ENCODE peak calls at places on chromosomes 7 and 10, in five cellular contexts. J is heart right ventricle, B is neural crest cell, G is epithelial cell of esophagus, I is kidney epithelial cell. W is an unnamed sample.

GRCh38 chr10:79280956-79281355 is 66.3 kb upstream of the PPIF start:
- DNase-seq in J (no peak), B (no peak), G (no peak), I (no peak), W (no peak)

GRCh38 chr7:104341545-104341944 is 13.1 kb downstream of the LHFPL3 start:
- DNase-seq in J (no peak), B (no peak), G (no peak), I (no peak), W (no peak)

GRCh38 chr10:45135836-45136235 is 135.1 kb downstream of the ZNF22 start:
- DNase-seq in J (no peak), B (no peak), G (no peak), I (no peak), W (no peak)

GRCh38 chr7:71377062-71377461 is 245.1 kb downstream of the GALNT17 start:
- DNase-seq in J (no peak), B (no peak), G (no peak), I (no peak), W (no peak)

GRCh38 chr10:91596821-91597396 is 36.0 kb downstream of the PPP1R3C start:
- DNase-seq in J (no peak), B (no peak), G (peak; percentile 72), I (no peak), W (no peak)

GRCh38 chr10:114309111-114309651 is 70.1 kb downstream of the VWA2 start:
- DNase-seq in J (no peak), B (no peak), G (no peak), I (no peak), W (no peak)

GRCh38 chr10:84531396-84531795 is 203.0 kb downstream of the CCSER2 start:
- DNase-seq in J (no peak), B (no peak), G (peak; percentile 59), I (no peak), W (no peak)

GRCh38 chr10:97731346-97732051 is 5.4 kb upstream of the ZFYVE27 start:
- DNase-seq in J (no peak), B (peak; percentile 74), G (peak; percentile 81), I (no peak), W (no peak)

GRCh38 chr10:34420273-34420672 is 394.8 kb downstream of the PARD3 start:
- DNase-seq in J (no peak), B (no peak), G (no peak), I (no peak), W (no peak)

GRCh38 chr10:34745244-34745643 is 69.9 kb downstream of the PARD3 start:
- DNase-seq in J (no peak), B (no peak), G (no peak), I (no peak), W (no peak)

GRCh38 chr7:39453743-39454355 is 112.4 kb upstream of the YAE1 start:
- DNase-seq in J (no peak), B (peak; percentile 56), G (peak; percentile 70), I (peak; percentile 2), W (no peak)

GRCh38 chr10:98382691-98383101 is 32.3 kb downstream of the PYROXD2 start:
- DNase-seq in J (no peak), B (no peak), G (no peak), I (no peak), W (no peak)

GRCh38 chr10:122559228-122559627 is 1.3 kb upstream of the DMBT1 start:
- DNase-seq in J (no peak), B (no peak), G (peak; percentile 40), I (no peak), W (no peak)

GRCh38 chr7:126657137-126657536 is 595.6 kb downstream of the GRM8 start:
- DNase-seq in J (no peak), B (no peak), G (no peak), I (no peak), W (no peak)

GRCh38 chr10:124075116-124075955 is 18.1 kb downstream of the CHST15 start:
- DNase-seq in J (no peak), B (peak; percentile 47), G (no peak), I (no peak), W (no peak)

GRCh38 chr10:19531324-19531723 is 284.9 kb upstream of the PLXDC2 start:
- DNase-seq in J (no peak), B (no peak), G (no peak), I (no peak), W (no peak)

GRCh38 chr10:84356951-84357350 is 28.6 kb downstream of the CCSER2 start:
- DNase-seq in J (no peak), B (no peak), G (no peak), I (no peak), W (no peak)

GRCh38 chr10:58278274-58278961 is 9.5 kb downstream of the CISD1 start:
- DNase-seq in J (no peak), B (no peak), G (no peak), I (no peak), W (no peak)

GRCh38 chr10:91493313-91493712 is 83.2 kb downstream of the HECTD2 start:
- DNase-seq in J (no peak), B (no peak), G (peak; percentile 57), I (no peak), W (no peak)

GRCh38 chr10:72334196-72334831 is 20.4 kb downstream of the DNAJB12 start:
- DNase-seq in J (no peak), B (peak; percentile 57), G (no peak), I (no peak), W (peak; percentile 46)

DNA sequence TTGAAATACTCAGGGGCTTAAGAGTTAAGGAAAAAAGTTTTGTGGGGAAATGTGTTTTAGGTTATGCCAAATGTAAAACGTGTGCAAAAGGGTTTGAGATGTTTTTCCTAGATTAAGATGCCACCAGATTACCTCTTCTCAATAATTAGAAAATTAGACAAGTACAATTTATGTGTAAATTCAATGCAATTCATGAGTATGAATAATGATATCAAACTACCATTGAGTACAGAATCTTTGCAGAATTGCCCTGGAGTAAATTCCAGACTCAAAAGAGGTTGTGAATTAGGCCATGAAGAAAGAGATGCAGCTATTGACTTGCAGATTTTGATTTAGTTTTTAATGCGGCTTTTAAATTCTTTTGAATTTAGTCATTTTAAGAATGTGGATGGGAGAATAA is 159.4 kb upstream of the INHBA start:
- DNase-seq in J (no peak), B (no peak), G (no peak), I (no peak), W (no peak)
- TF ChIP-seq CTCF in J (no peak), B (no peak), G (no peak), I (no peak), W (no peak)

DNA sequence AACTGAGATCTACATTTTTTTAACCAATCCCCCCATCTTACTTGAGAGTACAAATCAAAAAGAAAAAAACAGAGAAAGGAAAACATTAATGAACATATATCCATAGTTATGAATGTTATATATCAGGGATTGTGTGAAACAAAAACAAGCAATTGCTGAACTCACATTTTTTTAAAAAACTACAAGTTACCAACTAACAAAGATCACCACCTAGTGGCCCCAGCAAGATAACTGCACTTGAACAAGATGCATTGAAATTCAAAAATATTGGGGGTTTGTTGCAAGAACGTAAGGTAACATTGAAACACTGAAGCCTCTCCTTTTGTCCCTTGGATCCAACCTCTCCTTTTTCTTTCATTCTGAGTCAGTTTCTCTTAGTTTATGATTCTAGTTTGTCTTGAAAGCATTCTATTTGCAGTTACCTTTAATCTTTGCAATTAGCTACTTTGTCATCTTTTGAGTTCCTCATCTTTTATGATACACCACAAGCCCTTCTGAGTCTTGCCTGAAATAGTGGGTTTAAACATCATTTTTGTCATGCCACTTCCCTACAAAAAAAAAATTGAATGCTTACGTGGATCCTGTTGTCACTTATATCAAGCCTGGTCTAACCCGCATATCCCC is 87.3 kb upstream of the TES start:
- DNase-seq in J (no peak), B (no peak), G (peak; percentile 60), I (peak; percentile 7), W (no peak)
- TF ChIP-seq CTCF in J (peak; percentile 49), B (peak; percentile 78), G (peak; percentile 73), I (peak; percentile 79), W (peak; percentile 74)

DNA sequence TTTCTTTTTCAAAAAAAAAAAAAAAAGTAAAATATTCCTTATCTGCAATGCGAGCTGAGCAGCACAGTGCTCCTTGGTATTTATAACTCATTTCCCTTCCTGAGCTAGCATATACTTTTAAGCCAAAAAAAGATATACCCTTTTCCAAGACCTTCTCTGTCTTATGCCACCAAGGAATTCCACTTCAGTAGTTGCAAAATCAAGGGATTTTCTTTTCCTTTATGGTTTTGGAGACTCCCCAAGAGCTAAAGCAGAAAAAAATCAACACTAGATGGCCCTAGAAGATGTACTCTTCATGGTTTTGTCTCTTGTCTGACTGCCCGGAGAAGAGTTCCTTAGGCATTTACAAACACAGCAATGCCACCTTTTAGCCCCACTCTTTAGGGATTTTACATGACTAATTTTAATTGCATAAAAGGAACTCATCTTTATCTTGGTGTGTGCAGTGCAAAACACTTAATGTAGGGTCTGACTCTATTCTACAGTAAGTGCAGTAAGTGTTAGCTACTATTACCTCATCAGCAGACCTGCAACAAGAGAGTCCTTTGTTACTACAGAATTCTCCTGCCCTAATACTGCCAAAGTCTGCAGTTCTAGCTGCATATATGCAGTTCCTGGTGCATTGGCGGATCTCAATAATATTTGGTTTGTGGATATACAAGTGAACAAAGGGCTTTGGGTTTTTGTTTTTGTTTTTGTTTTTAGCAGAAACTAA is 443.3 kb downstream of the GFRA1 start:
- DNase-seq in J (no peak), B (no peak), G (peak; percentile 26), I (no peak), W (no peak)
- TF ChIP-seq CTCF in J (peak; percentile 34), B (no peak), G (peak; percentile 35), I (peak; percentile 11), W (no peak)

DNA sequence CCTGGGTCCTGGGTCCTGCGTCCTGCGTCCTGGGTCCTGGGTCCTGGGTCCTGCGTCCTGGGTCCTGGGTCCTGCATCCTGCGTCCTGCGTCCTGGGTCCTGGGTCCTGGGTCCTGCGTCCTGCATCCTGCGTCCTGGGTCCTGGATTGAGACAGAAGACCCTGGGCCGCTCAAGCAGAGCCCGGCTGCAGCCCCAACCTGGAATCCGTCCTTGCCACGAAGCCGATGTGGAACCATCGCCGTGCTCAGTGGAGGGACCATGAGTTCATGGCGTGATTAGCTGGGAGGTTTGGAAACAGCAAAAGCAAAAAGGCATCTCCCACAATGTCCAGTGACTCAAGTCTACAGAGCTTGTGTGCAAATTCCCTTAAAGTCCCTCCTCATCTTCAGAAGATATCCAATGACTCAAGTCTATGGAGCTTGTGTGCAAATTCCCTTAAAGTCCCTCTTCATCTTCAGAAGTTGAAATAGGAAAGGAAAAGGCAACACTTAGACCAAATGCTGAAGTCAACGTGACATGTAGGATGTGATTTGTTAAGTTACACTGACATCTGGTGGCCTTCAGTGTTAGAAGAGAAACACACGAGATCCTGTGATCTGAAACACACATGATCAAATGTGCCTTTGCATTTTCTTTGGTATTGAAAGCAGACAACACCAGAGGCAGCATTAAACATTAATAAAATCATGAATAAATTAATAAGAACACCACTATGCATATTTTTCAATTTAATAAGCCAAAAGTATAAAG is 179.9 kb downstream of the PTPRN2 start:
- DNase-seq in J (no peak), B (no peak), G (peak; percentile 75), I (no peak), W (no peak)
- TF ChIP-seq CTCF in J (peak; percentile 51), B (peak; percentile 77), G (peak; percentile 61), I (peak; percentile 1), W (no peak)

GRCh38 chr10:52368725-52369124 is 54.6 kb downstream of the DKK1 start:
- DNase-seq in J (no peak), B (no peak), G (peak; percentile 10), I (no peak), W (no peak)
- TF ChIP-seq CTCF in J (no peak), B (no peak), G (no peak), I (peak; percentile 2), W (no peak)

GRCh38 chr10:82934429-82934828 is 1059.4 kb downstream of the NRG3 start:
- DNase-seq in J (no peak), B (no peak), G (peak; percentile 1), I (no peak), W (no peak)
- TF ChIP-seq CTCF in J (no peak), B (peak; percentile 48), G (peak; percentile 24), I (peak; percentile 12), W (no peak)

W was measured in mesothelial cell of epicardium.